ENCODE peak calls at places on chromosomes 6 and 20, in nine cellular contexts. One of them, this sample, is unnamed.

GRCh38 chr6:90284745-90285481 is 11.7 kb downstream of the BACH2 start:
- DNase-seq in K562: no peak
- DNase-seq in fibroblast of lung: peak; percentile 90
- DNase-seq in PC-9: peak; percentile 51
- DNase-seq in neural progenitor cell: no peak
- DNase-seq in GM23248: peak; percentile 52
- DNase-seq in hepatocyte: no peak
- DNase-seq in MM.1S: peak; percentile 89
- DNase-seq in astrocyte: peak; percentile 90
- DNase-seq in this sample: peak; percentile 87

GRCh38 chr6:90502866-90503407 is 83.9 kb downstream of the MAP3K7 start:
- DNase-seq in hepatocyte: peak; percentile 52
- DNase-seq in MM.1S: no peak
- DNase-seq in neural progenitor cell: peak; percentile 71
- DNase-seq in K562: peak; percentile 66
- DNase-seq in PC-9: peak; percentile 37
- DNase-seq in GM23248: no peak
- DNase-seq in fibroblast of lung: peak; percentile 15
- DNase-seq in astrocyte: no peak
- DNase-seq in this sample: no peak

GRCh38 chr20:45010399-45010828 is 44.1 kb downstream of the STK4 start:
- DNase-seq in MM.1S: no peak
- DNase-seq in K562: no peak
- DNase-seq in GM23248: peak; percentile 77
- DNase-seq in neural progenitor cell: no peak
- DNase-seq in fibroblast of lung: peak; percentile 88
- DNase-seq in hepatocyte: no peak
- DNase-seq in astrocyte: peak; percentile 85
- DNase-seq in PC-9: peak; percentile 62
- DNase-seq in this sample: peak; percentile 90

GRCh38 chr6:150069707-150070106 is 786 bp upstream of the ULBP3 start:
- DNase-seq in neural progenitor cell: peak; percentile 28
- DNase-seq in fibroblast of lung: peak; percentile 9
- DNase-seq in astrocyte: no peak
- DNase-seq in MM.1S: no peak
- DNase-seq in GM23248: no peak
- DNase-seq in PC-9: no peak
- DNase-seq in hepatocyte: peak; percentile 29
- DNase-seq in K562: no peak
- DNase-seq in this sample: no peak

GRCh38 chr6:74041420-74041819 is 345.4 kb downstream of the CD109 start:
- DNase-seq in astrocyte: no peak
- DNase-seq in hepatocyte: no peak
- DNase-seq in K562: no peak
- DNase-seq in GM23248: no peak
- DNase-seq in neural progenitor cell: peak; percentile 46
- DNase-seq in MM.1S: no peak
- DNase-seq in fibroblast of lung: no peak
- DNase-seq in PC-9: no peak
- DNase-seq in this sample: no peak

GRCh38 chr6:140912686-140913085 is 1220.0 kb upstream of the GJE1 start:
- DNase-seq in GM23248: no peak
- DNase-seq in neural progenitor cell: no peak
- DNase-seq in fibroblast of lung: no peak
- DNase-seq in hepatocyte: no peak
- DNase-seq in MM.1S: no peak
- DNase-seq in K562: no peak
- DNase-seq in astrocyte: no peak
- DNase-seq in PC-9: no peak
- DNase-seq in this sample: no peak

GRCh38 chr20:58069796-58070663 is 158.4 kb downstream of the ANKRD60 start:
- DNase-seq in fibroblast of lung: no peak
- DNase-seq in hepatocyte: no peak
- DNase-seq in astrocyte: no peak
- DNase-seq in neural progenitor cell: no peak
- DNase-seq in MM.1S: no peak
- DNase-seq in GM23248: no peak
- DNase-seq in PC-9: no peak
- DNase-seq in K562: no peak
- DNase-seq in this sample: no peak

GRCh38 chr6:11798538-11798937 is 19.9 kb upstream of the ADTRP start:
- DNase-seq in PC-9: no peak
- DNase-seq in astrocyte: no peak
- DNase-seq in K562: no peak
- DNase-seq in fibroblast of lung: no peak
- DNase-seq in MM.1S: no peak
- DNase-seq in GM23248: peak; percentile 52
- DNase-seq in hepatocyte: no peak
- DNase-seq in neural progenitor cell: no peak
- DNase-seq in this sample: no peak

GRCh38 chr6:91081452-91082067 is 494.7 kb upstream of the MAP3K7 start:
- DNase-seq in hepatocyte: peak; percentile 79
- DNase-seq in K562: peak; percentile 40
- DNase-seq in neural progenitor cell: peak; percentile 71
- DNase-seq in fibroblast of lung: peak; percentile 55
- DNase-seq in astrocyte: peak; percentile 40
- DNase-seq in MM.1S: peak; percentile 41
- DNase-seq in GM23248: peak; percentile 55
- DNase-seq in PC-9: no peak
- DNase-seq in this sample: peak; percentile 40

GRCh38 chr6:33694401-33694931 is 17.0 kb downstream of the UQCC2 start:
- DNase-seq in fibroblast of lung: peak; percentile 62
- DNase-seq in astrocyte: peak; percentile 48
- DNase-seq in hepatocyte: peak; percentile 41
- DNase-seq in PC-9: peak; percentile 49
- DNase-seq in MM.1S: no peak
- DNase-seq in GM23248: peak; percentile 91
- DNase-seq in K562: no peak
- DNase-seq in neural progenitor cell: no peak
- DNase-seq in this sample: peak; percentile 72
- H2AFZ ChIP-seq in fibroblast of lung: no peak overlapping the region
- H2AFZ ChIP-seq in astrocyte: peak overlapping the region; percentile 30
- H2AFZ ChIP-seq in hepatocyte: no peak overlapping the region
- H2AFZ ChIP-seq in PC-9: no peak overlapping the region
- H2AFZ ChIP-seq in MM.1S: no peak overlapping the region
- H2AFZ ChIP-seq in GM23248: peak overlapping the region; percentile 9
- H2AFZ ChIP-seq in K562: no peak overlapping the region
- H2AFZ ChIP-seq in neural progenitor cell: no peak overlapping the region
- H2AFZ ChIP-seq in this sample: no peak overlapping the region

GRCh38 chr20:38091447-38092216 is 58.1 kb downstream of the RPRD1B start:
- DNase-seq in K562: peak; percentile 66
- DNase-seq in GM23248: no peak
- DNase-seq in PC-9: no peak
- DNase-seq in astrocyte: no peak
- DNase-seq in fibroblast of lung: peak; percentile 22
- DNase-seq in hepatocyte: no peak
- DNase-seq in neural progenitor cell: no peak
- DNase-seq in MM.1S: peak; percentile 11
- DNase-seq in this sample: no peak

GRCh38 chr20:38093641-38094077 is 60.1 kb downstream of the RPRD1B start:
- DNase-seq in MM.1S: no peak
- DNase-seq in GM23248: no peak
- DNase-seq in K562: no peak
- DNase-seq in astrocyte: no peak
- DNase-seq in hepatocyte: no peak
- DNase-seq in fibroblast of lung: no peak
- DNase-seq in neural progenitor cell: no peak
- DNase-seq in PC-9: no peak
- DNase-seq in this sample: no peak

GRCh38 chr20:38094968-38095689 is 61.6 kb downstream of the RPRD1B start:
- DNase-seq in MM.1S: no peak
- DNase-seq in K562: no peak
- DNase-seq in astrocyte: no peak
- DNase-seq in fibroblast of lung: no peak
- DNase-seq in hepatocyte: no peak
- DNase-seq in GM23248: peak; percentile 23
- DNase-seq in neural progenitor cell: no peak
- DNase-seq in PC-9: no peak
- DNase-seq in this sample: no peak

GRCh38 chr20:38094373-38094775 is 60.8 kb downstream of the RPRD1B start:
- DNase-seq in neural progenitor cell: no peak
- DNase-seq in PC-9: peak; percentile 79
- DNase-seq in MM.1S: peak; percentile 12
- DNase-seq in fibroblast of lung: peak; percentile 69
- DNase-seq in hepatocyte: peak; percentile 43
- DNase-seq in astrocyte: peak; percentile 70
- DNase-seq in GM23248: peak; percentile 91
- DNase-seq in K562: peak; percentile 59
- DNase-seq in this sample: peak; percentile 59

DNA sequence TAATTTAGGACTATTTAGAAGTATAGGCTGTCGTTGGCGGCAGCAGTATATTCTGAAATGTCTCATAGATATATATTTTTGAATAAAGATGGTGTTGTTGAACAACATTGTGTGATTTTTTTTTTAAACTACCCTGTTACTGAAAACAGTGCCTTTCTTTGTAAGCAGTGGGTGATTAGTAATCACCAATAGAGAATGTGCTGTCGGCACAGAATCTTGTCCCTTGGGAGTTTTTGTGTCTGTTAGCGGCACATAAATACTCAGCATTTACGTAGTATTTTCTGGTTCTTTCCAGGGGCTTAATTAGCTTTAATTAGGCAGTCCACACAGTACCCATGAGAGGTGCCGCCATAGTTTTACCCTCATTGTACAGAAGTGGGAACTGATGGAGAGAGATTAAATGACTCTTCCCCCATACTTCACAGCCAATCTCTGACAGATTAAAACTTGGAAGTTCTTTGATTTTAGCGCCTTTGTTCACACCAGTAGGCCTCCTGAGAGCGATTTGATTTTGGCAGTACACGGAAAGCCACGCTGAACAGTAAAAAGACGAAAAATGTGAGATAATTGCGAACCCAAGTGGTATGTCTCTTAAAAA is 58.8 kb downstream of the RPRD1B start:
- DNase-seq in fibroblast of lung: no peak
- DNase-seq in K562: no peak
- DNase-seq in PC-9: no peak
- DNase-seq in hepatocyte: no peak
- DNase-seq in neural progenitor cell: no peak
- DNase-seq in MM.1S: no peak
- DNase-seq in astrocyte: no peak
- DNase-seq in GM23248: no peak
- DNase-seq in this sample: no peak
- H3K4me1 ChIP-seq in fibroblast of lung: peaks cover 25% of the 10 kb centered on the region
- H3K4me1 ChIP-seq in K562: peaks cover 48% of the 10 kb centered on the region
- H3K4me1 ChIP-seq in PC-9: peaks cover 16% of the 10 kb centered on the region
- H3K4me1 ChIP-seq in hepatocyte: peaks cover 16% of the 10 kb centered on the region
- H3K4me1 ChIP-seq in neural progenitor cell: peaks cover 12% of the 10 kb centered on the region
- H3K4me1 ChIP-seq in MM.1S: peaks cover 25% of the 10 kb centered on the region
- H3K4me1 ChIP-seq in astrocyte: peaks cover 14% of the 10 kb centered on the region
- H3K4me1 ChIP-seq in GM23248: peaks cover 27% of the 10 kb centered on the region
- H3K4me1 ChIP-seq in this sample: peaks cover 13% of the 10 kb centered on the region

GRCh38 chr6:130559166-130559565 is 193.3 kb downstream of the TMEM200A start:
- DNase-seq in hepatocyte: no peak
- DNase-seq in MM.1S: no peak
- DNase-seq in PC-9: no peak
- DNase-seq in K562: no peak
- DNase-seq in neural progenitor cell: no peak
- DNase-seq in astrocyte: peak; percentile 7
- DNase-seq in GM23248: peak; percentile 3
- DNase-seq in fibroblast of lung: peak; percentile 23
- DNase-seq in this sample: no peak

GRCh38 chr6:130560231-130560630 is 194.4 kb downstream of the TMEM200A start:
- DNase-seq in MM.1S: no peak
- DNase-seq in PC-9: no peak
- DNase-seq in GM23248: no peak
- DNase-seq in astrocyte: peak; percentile 18
- DNase-seq in K562: no peak
- DNase-seq in hepatocyte: no peak
- DNase-seq in neural progenitor cell: no peak
- DNase-seq in fibroblast of lung: peak; percentile 50
- DNase-seq in this sample: peak; percentile 1

GRCh38 chr6:130558131-130558530 is 192.3 kb downstream of the TMEM200A start:
- DNase-seq in K562: no peak
- DNase-seq in astrocyte: no peak
- DNase-seq in fibroblast of lung: no peak
- DNase-seq in hepatocyte: no peak
- DNase-seq in GM23248: no peak
- DNase-seq in PC-9: no peak
- DNase-seq in neural progenitor cell: no peak
- DNase-seq in MM.1S: no peak
- DNase-seq in this sample: no peak

DNA sequence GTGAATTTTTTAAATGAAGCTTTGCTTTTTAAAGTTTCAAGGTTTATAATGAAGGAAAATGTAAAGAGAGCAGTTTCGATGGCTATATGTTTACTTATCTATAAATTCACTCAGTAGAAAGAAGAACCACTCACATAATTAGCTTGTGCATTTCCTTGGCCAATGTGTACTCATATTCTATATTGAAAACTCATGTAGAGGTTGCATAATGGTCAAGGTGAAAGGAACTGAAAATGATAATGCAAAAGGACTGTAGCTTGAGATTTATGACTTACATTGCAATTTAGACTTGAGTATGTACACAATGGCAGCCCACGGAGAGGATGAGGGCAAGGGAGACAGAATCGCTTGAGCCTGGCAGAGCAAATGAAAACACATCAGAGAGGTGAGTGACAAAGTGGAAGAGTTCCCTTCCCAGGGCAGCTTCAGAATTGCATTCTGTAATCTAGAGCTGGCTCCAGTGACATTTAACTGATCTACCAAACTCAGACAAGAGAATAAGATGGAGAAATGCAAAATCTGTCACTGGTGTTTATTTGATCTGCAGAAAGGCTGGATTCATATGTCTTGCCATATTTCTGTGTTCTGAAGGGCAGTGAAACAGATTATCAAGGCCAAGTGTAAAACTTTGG is 191.8 kb downstream of the TMEM200A start:
- DNase-seq in PC-9: no peak
- DNase-seq in astrocyte: no peak
- DNase-seq in K562: no peak
- DNase-seq in fibroblast of lung: no peak
- DNase-seq in MM.1S: peak; percentile 10
- DNase-seq in neural progenitor cell: no peak
- DNase-seq in GM23248: no peak
- DNase-seq in hepatocyte: no peak
- DNase-seq in this sample: no peak
- H2AFZ ChIP-seq in PC-9: no peak overlapping the region
- H2AFZ ChIP-seq in astrocyte: no peak overlapping the region
- H2AFZ ChIP-seq in K562: no peak overlapping the region
- H2AFZ ChIP-seq in fibroblast of lung: peak overlapping the region; percentile 20
- H2AFZ ChIP-seq in MM.1S: no peak overlapping the region
- H2AFZ ChIP-seq in neural progenitor cell: no peak overlapping the region
- H2AFZ ChIP-seq in GM23248: no peak overlapping the region
- H2AFZ ChIP-seq in hepatocyte: no peak overlapping the region
- H2AFZ ChIP-seq in this sample: no peak overlapping the region

DNA sequence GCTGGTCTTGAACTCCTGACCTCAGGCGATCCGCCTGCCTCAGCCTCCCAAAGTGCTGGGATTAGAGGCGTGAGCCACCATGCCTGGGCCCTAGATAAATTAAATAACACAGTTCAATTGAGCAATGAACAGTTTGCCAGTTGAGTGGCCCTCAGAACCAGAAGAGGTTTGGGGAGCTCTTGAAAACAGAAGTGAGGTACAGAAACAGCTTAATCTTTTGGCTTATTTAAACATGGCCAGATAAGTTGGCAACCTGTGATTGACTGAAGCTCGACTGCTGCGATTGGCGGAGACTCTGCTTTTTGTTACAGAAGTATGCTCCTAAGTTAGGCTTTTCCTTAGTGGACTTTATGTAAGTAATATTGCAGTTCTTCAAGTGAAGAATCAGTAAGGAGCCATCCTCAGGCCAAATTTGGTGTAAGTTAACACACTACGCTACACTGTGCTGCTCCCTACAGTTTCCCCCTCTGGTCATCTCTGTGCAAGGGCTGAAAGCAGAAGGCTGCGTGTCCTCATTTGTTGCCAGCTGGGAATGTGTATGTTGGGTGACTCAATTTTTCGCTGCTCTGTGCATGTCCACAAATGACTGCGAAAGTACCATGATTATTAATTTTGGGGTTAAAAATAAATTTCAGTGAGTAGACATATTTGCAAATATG is 9.8 kb downstream of the XRN2 start:
- DNase-seq in astrocyte: no peak
- DNase-seq in K562: no peak
- DNase-seq in PC-9: no peak
- DNase-seq in GM23248: no peak
- DNase-seq in hepatocyte: no peak
- DNase-seq in fibroblast of lung: no peak
- DNase-seq in MM.1S: no peak
- DNase-seq in neural progenitor cell: no peak
- DNase-seq in this sample: no peak
- H3K4me1 ChIP-seq in astrocyte: peaks cover 4% of the 10 kb centered on the region
- H3K4me1 ChIP-seq in K562: no peaks in the 10 kb centered on the region
- H3K4me1 ChIP-seq in PC-9: peaks cover 13% of the 10 kb centered on the region
- H3K4me1 ChIP-seq in GM23248: peaks cover 15% of the 10 kb centered on the region
- H3K4me1 ChIP-seq in hepatocyte: no peaks in the 10 kb centered on the region
- H3K4me1 ChIP-seq in fibroblast of lung: peaks cover 6% of the 10 kb centered on the region
- H3K4me1 ChIP-seq in MM.1S: peaks cover 28% of the 10 kb centered on the region
- H3K4me1 ChIP-seq in neural progenitor cell: peaks cover 9% of the 10 kb centered on the region
- H3K4me1 ChIP-seq in this sample: peaks cover 18% of the 10 kb centered on the region